ENCODE peak calls at places on chromosomes 1 and 21, in ten cellular contexts. J is GM12865; N is psoas muscle; O is Calu3; I is upper lobe of right lung; B is RWPE1; L is ascending aorta; R is NB4; W is astrocyte of the cerebellum; P is CD8-positive, alpha-beta T cell. V is an unnamed sample.

GRCh38 chr1:64540265-64540791 is 70.4 kb downstream of the CACHD1 start:
- DNase-seq in L (no peak), R (no peak), N (no peak), J (no peak), P (no peak), I (no peak), W (no peak), B (no peak), O (no peak), V (peak; percentile 21)

GRCh38 chr1:240508950-240509349 is 103.0 kb downstream of the GREM2 start:
- DNase-seq in P (no peak), B (no peak), J (no peak), L (no peak), I (no peak), N (no peak), W (no peak), O (no peak), R (no peak), V (peak; percentile 39)

GRCh38 chr1:6178751-6179563 is 1.2 kb downstream of the CHD5 start:
- DNase-seq in R (no peak), O (no peak), W (no peak), L (no peak), I (peak; percentile 61), N (no peak), P (no peak), J (no peak), B (no peak), V (no peak)

GRCh38 chr21:25862596-25862995 is 127.8 kb downstream of the GABPA start:
- DNase-seq in P (no peak), R (peak; percentile 40), J (peak; percentile 69), L (no peak), W (peak; percentile 19), I (no peak), N (no peak), O (peak; percentile 3), B (no peak), V (peak; percentile 39)

GRCh38 chr1:228332797-228333738 is 73.6 kb downstream of the TRIM11 start:
- DNase-seq in O (no peak), J (no peak), P (no peak), W (no peak), B (no peak), L (peak; percentile 55), N (no peak), I (peak; percentile 49), R (no peak), V (no peak)

GRCh38 chr1:29282924-29283803 is 46.8 kb downstream of the PTPRU start:
- DNase-seq in P (no peak), N (peak; percentile 31), R (peak; percentile 63), I (no peak), W (no peak), B (peak; percentile 42), L (peak; percentile 74), J (peak; percentile 59), O (peak; percentile 18), V (peak; percentile 34)

GRCh38 chr1:226304291-226304955 is 4.5 kb downstream of the LIN9 start:
- DNase-seq in P (no peak), O (no peak), I (no peak), J (no peak), R (no peak), W (no peak), B (no peak), N (no peak), L (no peak), V (no peak)

GRCh38 chr1:76998582-76999189 is 131.4 kb downstream of the ST6GALNAC5 start:
- DNase-seq in L (no peak), B (peak; percentile 85), J (no peak), R (no peak), W (peak; percentile 65), I (no peak), O (no peak), N (no peak), P (no peak), V (peak; percentile 80)

GRCh38 chr1:84773195-84773594 is 82.9 kb upstream of the SSX2IP start:
- DNase-seq in J (no peak), O (no peak), R (no peak), W (no peak), I (no peak), B (no peak), N (no peak), L (no peak), P (no peak), V (no peak)

GRCh38 chr1:115237023-115237422 is 101.0 kb downstream of the NGF start:
- DNase-seq in B (no peak), P (no peak), N (no peak), L (no peak), W (no peak), R (no peak), I (no peak), O (no peak), J (no peak), V (no peak)

GRCh38 chr1:205275133-205275532 is 46.4 kb downstream of the NUAK2 start:
- DNase-seq in N (no peak), L (no peak), W (no peak), B (no peak), I (peak; percentile 81), O (no peak), P (peak; percentile 58), R (no peak), J (no peak), V (no peak)

GRCh38 chr1:161119017-161119378 is 1.1 kb downstream of the NIT1 start:
- DNase-seq in P (no peak), J (peak; percentile 22), O (no peak), R (peak; percentile 28), N (peak; percentile 56), I (no peak), W (no peak), B (no peak), L (no peak), V (no peak)

GRCh38 chr1:115310821-115311220 is 27.2 kb downstream of the NGF start:
- DNase-seq in J (peak; percentile 4), O (no peak), P (no peak), B (no peak), L (no peak), R (no peak), N (no peak), W (no peak), I (no peak), V (no peak)

GRCh38 chr1:153697873-153698647 is 19.6 kb downstream of the NPR1 start:
- DNase-seq in O (no peak), N (peak; percentile 77), J (peak; percentile 18), W (no peak), R (no peak), I (peak; percentile 70), L (peak; percentile 93), B (no peak), P (no peak), V (no peak)

GRCh38 chr1:203440780-203441179 is 34.8 kb upstream of the PRELP start:
- DNase-seq in W (peak; percentile 35), N (peak; percentile 80), P (no peak), L (peak; percentile 92), R (peak; percentile 34), I (peak; percentile 74), J (peak; percentile 57), O (peak; percentile 35), B (peak; percentile 43), V (peak; percentile 83)

GRCh38 chr1:171863531-171863930 is 22.2 kb downstream of the DNM3 start:
- DNase-seq in R (no peak), W (no peak), P (no peak), J (no peak), B (no peak), N (no peak), L (no peak), I (no peak), O (no peak), V (no peak)

GRCh38 chr1:248421384-248421783 is 18.5 kb downstream of the OR2T1 start:
- DNase-seq in J (no peak), N (no peak), I (no peak), L (no peak), R (peak; percentile 4), B (no peak), O (no peak), P (no peak), W (no peak), V (no peak)

DNA sequence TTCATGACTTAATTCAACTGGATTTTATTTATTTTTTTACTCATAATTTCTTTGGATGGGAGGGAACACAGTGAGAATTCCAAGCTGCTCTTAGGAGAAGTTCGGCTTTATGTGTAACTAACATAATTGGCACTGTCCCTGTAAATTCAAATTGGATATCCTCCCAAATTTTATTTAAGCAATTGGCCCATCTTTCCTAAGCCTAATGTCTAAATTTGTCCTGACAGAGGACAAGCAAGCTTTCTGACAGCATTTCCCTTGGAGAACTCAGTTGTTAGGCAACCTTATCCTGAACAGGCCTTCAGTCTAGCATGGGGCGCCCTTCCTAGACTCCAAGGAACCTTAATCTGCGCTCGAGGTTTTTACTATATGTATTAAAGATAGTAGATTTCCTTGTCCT is 550.3 kb downstream of the NUF2 start:
- DNase-seq in W (no peak), P (no peak), R (no peak), O (no peak), J (no peak), I (no peak), N (no peak), L (no peak), B (no peak), V (no peak)
- TF ChIP-seq CTCF in W (no peak), P (no peak), R (no peak), O (no peak), J (no peak), I (no peak), N (no peak), L (no peak), B (no peak), V (no peak)

GRCh38 chr1:7454052-7454815 is 316.9 kb upstream of the VAMP3 start:
- DNase-seq in P (no peak), L (no peak), J (peak; percentile 28), W (no peak), O (peak; percentile 48), I (no peak), R (peak; percentile 40), N (no peak), B (peak; percentile 32), V (peak; percentile 16)
- TF ChIP-seq CTCF in P (no peak), L (peak; percentile 20), J (peak; percentile 7), W (peak; percentile 43), O (peak; percentile 34), I (peak; percentile 44), R (peak; percentile 40), N (peak; percentile 26), B (no peak), V (peak; percentile 71)

GRCh38 chr1:191831572-191831971 is 326.7 kb upstream of the RGS18 start:
- DNase-seq in P (no peak), I (no peak), N (no peak), R (peak; percentile 36), J (peak; percentile 24), L (no peak), B (no peak), O (no peak), W (no peak), V (no peak)
- TF ChIP-seq CTCF in P (no peak), I (no peak), N (no peak), R (no peak), J (peak; percentile 20), L (no peak), B (no peak), O (no peak), W (no peak), V (no peak)

GRCh38 chr1:221637641-221638041 is 104.2 kb downstream of the DUSP10 start:
- DNase-seq in I (no peak), R (no peak), J (no peak), B (no peak), P (no peak), O (no peak), W (no peak), N (peak; percentile 9), L (no peak), V (peak; percentile 61)
- TF ChIP-seq CTCF in I (no peak), R (no peak), J (no peak), B (no peak), P (no peak), O (no peak), W (no peak), N (no peak), L (no peak), V (peak; percentile 46)